ENCODE peak calls at places on chromosomes 7 and 10, in ten cellular contexts. One of them, this sample, is unnamed.

GRCh38 chr7:90688826-90689225 is 92.7 kb downstream of the CDK14 start:
- DNase-seq in body of pancreas: no peak
- DNase-seq in adrenal gland: no peak
- DNase-seq in right lobe of liver: no peak
- DNase-seq in K562: no peak
- DNase-seq in heart left ventricle: no peak
- DNase-seq in uterus: no peak
- DNase-seq in ovary: no peak
- DNase-seq in A549: no peak
- DNase-seq in stomach: no peak
- DNase-seq in this sample: no peak

GRCh38 chr10:5584895-5585516 is 60.2 kb downstream of the CALML3 start:
- DNase-seq in body of pancreas: no peak
- DNase-seq in adrenal gland: no peak
- DNase-seq in right lobe of liver: no peak
- DNase-seq in K562: no peak
- DNase-seq in heart left ventricle: no peak
- DNase-seq in uterus: no peak
- DNase-seq in ovary: peak
- DNase-seq in A549: peak
- DNase-seq in stomach: no peak
- DNase-seq in this sample: no peak

GRCh38 chr10:126576336-126576735 is 94.2 kb downstream of the C10orf90 start:
- DNase-seq in body of pancreas: no peak
- DNase-seq in adrenal gland: no peak
- DNase-seq in right lobe of liver: no peak
- DNase-seq in K562: no peak
- DNase-seq in heart left ventricle: no peak
- DNase-seq in uterus: no peak
- DNase-seq in ovary: no peak
- DNase-seq in A549: no peak
- DNase-seq in stomach: no peak
- DNase-seq in this sample: no peak

GRCh38 chr7:157502701-157503111 is 165.9 kb downstream of the DNAJB6 start:
- DNase-seq in body of pancreas: no peak
- DNase-seq in adrenal gland: peak
- DNase-seq in right lobe of liver: no peak
- DNase-seq in K562: no peak
- DNase-seq in heart left ventricle: no peak
- DNase-seq in uterus: peak
- DNase-seq in ovary: peak
- DNase-seq in A549: no peak
- DNase-seq in stomach: peak
- DNase-seq in this sample: no peak

GRCh38 chr10:48760983-48761382 is 76.3 kb downstream of the WDFY4 start:
- DNase-seq in body of pancreas: no peak
- DNase-seq in adrenal gland: no peak
- DNase-seq in right lobe of liver: no peak
- DNase-seq in K562: no peak
- DNase-seq in heart left ventricle: no peak
- DNase-seq in uterus: no peak
- DNase-seq in ovary: no peak
- DNase-seq in A549: no peak
- DNase-seq in stomach: no peak
- DNase-seq in this sample: no peak

GRCh38 chr7:64934478-64934877 is 31.4 kb downstream of the ZNF273 start:
- DNase-seq in body of pancreas: no peak
- DNase-seq in adrenal gland: no peak
- DNase-seq in right lobe of liver: no peak
- DNase-seq in K562: no peak
- DNase-seq in heart left ventricle: no peak
- DNase-seq in uterus: no peak
- DNase-seq in ovary: no peak
- DNase-seq in A549: no peak
- DNase-seq in stomach: no peak
- DNase-seq in this sample: peak

GRCh38 chr10:101478956-101479355 is 109.1 kb downstream of the POLL start:
- DNase-seq in body of pancreas: no peak
- DNase-seq in adrenal gland: no peak
- DNase-seq in right lobe of liver: no peak
- DNase-seq in K562: no peak
- DNase-seq in heart left ventricle: no peak
- DNase-seq in uterus: no peak
- DNase-seq in ovary: no peak
- DNase-seq in A549: no peak
- DNase-seq in stomach: no peak
- DNase-seq in this sample: no peak

GRCh38 chr7:135321556-135321955 is 87.9 kb downstream of the STRA8 start:
- DNase-seq in body of pancreas: no peak
- DNase-seq in adrenal gland: peak
- DNase-seq in right lobe of liver: no peak
- DNase-seq in K562: no peak
- DNase-seq in heart left ventricle: no peak
- DNase-seq in uterus: peak
- DNase-seq in ovary: no peak
- DNase-seq in A549: no peak
- DNase-seq in stomach: no peak
- DNase-seq in this sample: no peak

GRCh38 chr7:76260171-76260703 is 42.2 kb upstream of the HSPB1 start:
- DNase-seq in body of pancreas: peak
- DNase-seq in adrenal gland: no peak
- DNase-seq in right lobe of liver: no peak
- DNase-seq in K562: peak
- DNase-seq in heart left ventricle: no peak
- DNase-seq in uterus: no peak
- DNase-seq in ovary: peak
- DNase-seq in A549: peak
- DNase-seq in stomach: no peak
- DNase-seq in this sample: peak

GRCh38 chr7:881441-882234 is 5.3 kb downstream of the GET4 start:
- DNase-seq in body of pancreas: no peak
- DNase-seq in adrenal gland: no peak
- DNase-seq in right lobe of liver: no peak
- DNase-seq in K562: no peak
- DNase-seq in heart left ventricle: peak
- DNase-seq in uterus: no peak
- DNase-seq in ovary: no peak
- DNase-seq in A549: no peak
- DNase-seq in stomach: no peak
- DNase-seq in this sample: no peak

GRCh38 chr7:2926120-2926897 is 82.2 kb upstream of the GNA12 start:
- DNase-seq in body of pancreas: peak
- DNase-seq in adrenal gland: no peak
- DNase-seq in right lobe of liver: peak
- DNase-seq in K562: no peak
- DNase-seq in heart left ventricle: no peak
- DNase-seq in uterus: no peak
- DNase-seq in ovary: no peak
- DNase-seq in A549: no peak
- DNase-seq in stomach: no peak
- DNase-seq in this sample: no peak

DNA sequence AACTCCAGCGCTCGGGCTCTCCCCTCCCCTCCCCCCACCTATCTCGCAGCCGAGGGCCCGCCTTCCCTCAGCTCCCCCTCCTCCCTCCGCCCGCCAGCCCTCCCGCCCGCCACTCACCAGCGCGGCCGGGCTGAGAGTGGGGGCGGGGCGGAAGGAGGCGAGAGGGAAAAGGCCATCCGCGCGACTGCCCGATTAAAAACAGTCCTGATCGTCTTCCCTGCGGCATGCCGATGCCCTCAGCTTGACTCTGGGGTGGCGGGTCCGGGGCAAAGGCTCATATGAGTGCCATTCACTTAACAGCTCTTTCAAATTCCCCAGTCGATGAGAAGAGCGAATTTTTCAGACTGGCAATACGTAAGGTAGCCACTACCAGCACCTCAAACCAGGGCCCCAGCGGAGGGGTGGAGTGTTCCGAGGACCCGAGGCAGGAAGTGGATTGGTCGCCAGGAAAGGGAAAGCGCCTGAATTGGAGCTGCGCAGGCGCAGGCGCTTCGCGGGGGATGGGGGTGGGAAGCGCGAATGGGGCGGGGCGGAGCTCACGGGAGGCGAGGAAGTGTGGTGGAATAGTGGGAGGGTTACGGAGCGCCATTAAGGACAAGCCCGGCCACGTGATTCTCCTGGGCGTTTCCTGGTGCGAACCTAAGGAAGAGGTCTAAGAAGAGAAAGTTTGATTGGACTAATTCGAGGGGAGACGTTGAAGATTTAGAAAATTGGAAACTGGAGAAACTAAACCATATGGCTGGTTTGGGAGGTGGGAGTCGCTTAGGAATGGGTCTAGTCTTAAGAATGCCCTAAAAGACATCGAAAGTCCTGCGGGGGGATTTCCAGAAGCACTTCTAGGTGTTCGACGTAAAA is at the start of gene UPF2:
- DNase-seq in body of pancreas: peak
- DNase-seq in adrenal gland: peak
- DNase-seq in right lobe of liver: peak
- DNase-seq in K562: peak
- DNase-seq in heart left ventricle: peak
- DNase-seq in uterus: peak
- DNase-seq in ovary: peak
- DNase-seq in A549: peak
- DNase-seq in stomach: peak
- DNase-seq in this sample: peak
- TF ChIP-seq POLR2A in body of pancreas: peak
- TF ChIP-seq POLR2A in adrenal gland: peak
- TF ChIP-seq POLR2A in right lobe of liver: no peak
- TF ChIP-seq POLR2A in K562: peak
- TF ChIP-seq POLR2A in heart left ventricle: no peak
- TF ChIP-seq POLR2A in uterus: no peak
- TF ChIP-seq POLR2A in ovary: no peak
- TF ChIP-seq POLR2A in A549: peak
- TF ChIP-seq POLR2A in stomach: no peak
- TF ChIP-seq POLR2A in this sample: peak

GRCh38 chr7:152463714-152464311 is 28.0 kb upstream of the KMT2C start:
- DNase-seq in body of pancreas: peak
- DNase-seq in adrenal gland: peak
- DNase-seq in right lobe of liver: peak
- DNase-seq in K562: peak
- DNase-seq in heart left ventricle: peak
- DNase-seq in uterus: peak
- DNase-seq in ovary: peak
- DNase-seq in A549: peak
- DNase-seq in stomach: peak
- DNase-seq in this sample: peak
- TF ChIP-seq POLR2A in body of pancreas: no peak
- TF ChIP-seq POLR2A in adrenal gland: peak
- TF ChIP-seq POLR2A in right lobe of liver: peak
- TF ChIP-seq POLR2A in K562: no peak
- TF ChIP-seq POLR2A in heart left ventricle: peak
- TF ChIP-seq POLR2A in uterus: peak
- TF ChIP-seq POLR2A in ovary: peak
- TF ChIP-seq POLR2A in A549: peak
- TF ChIP-seq POLR2A in stomach: no peak
- TF ChIP-seq POLR2A in this sample: peak

GRCh38 chr7:34135924-34136323 is 230.6 kb downstream of the BMPER start:
- DNase-seq in body of pancreas: no peak
- DNase-seq in adrenal gland: no peak
- DNase-seq in right lobe of liver: no peak
- DNase-seq in K562: no peak
- DNase-seq in heart left ventricle: no peak
- DNase-seq in uterus: no peak
- DNase-seq in ovary: no peak
- DNase-seq in A549: no peak
- DNase-seq in stomach: no peak
- DNase-seq in this sample: no peak

GRCh38 chr7:34131371-34131770 is 226.0 kb downstream of the BMPER start:
- DNase-seq in body of pancreas: no peak
- DNase-seq in adrenal gland: no peak
- DNase-seq in right lobe of liver: no peak
- DNase-seq in K562: no peak
- DNase-seq in heart left ventricle: no peak
- DNase-seq in uterus: no peak
- DNase-seq in ovary: no peak
- DNase-seq in A549: no peak
- DNase-seq in stomach: no peak
- DNase-seq in this sample: no peak

GRCh38 chr7:34133356-34133982 is 228.1 kb downstream of the BMPER start:
- DNase-seq in body of pancreas: no peak
- DNase-seq in adrenal gland: no peak
- DNase-seq in right lobe of liver: no peak
- DNase-seq in K562: no peak
- DNase-seq in heart left ventricle: no peak
- DNase-seq in uterus: no peak
- DNase-seq in ovary: no peak
- DNase-seq in A549: peak
- DNase-seq in stomach: no peak
- DNase-seq in this sample: no peak

GRCh38 chr7:34136698-34137097 is 231.4 kb downstream of the BMPER start:
- DNase-seq in body of pancreas: no peak
- DNase-seq in adrenal gland: no peak
- DNase-seq in right lobe of liver: no peak
- DNase-seq in K562: no peak
- DNase-seq in heart left ventricle: no peak
- DNase-seq in uterus: no peak
- DNase-seq in ovary: no peak
- DNase-seq in A549: no peak
- DNase-seq in stomach: no peak
- DNase-seq in this sample: no peak

DNA sequence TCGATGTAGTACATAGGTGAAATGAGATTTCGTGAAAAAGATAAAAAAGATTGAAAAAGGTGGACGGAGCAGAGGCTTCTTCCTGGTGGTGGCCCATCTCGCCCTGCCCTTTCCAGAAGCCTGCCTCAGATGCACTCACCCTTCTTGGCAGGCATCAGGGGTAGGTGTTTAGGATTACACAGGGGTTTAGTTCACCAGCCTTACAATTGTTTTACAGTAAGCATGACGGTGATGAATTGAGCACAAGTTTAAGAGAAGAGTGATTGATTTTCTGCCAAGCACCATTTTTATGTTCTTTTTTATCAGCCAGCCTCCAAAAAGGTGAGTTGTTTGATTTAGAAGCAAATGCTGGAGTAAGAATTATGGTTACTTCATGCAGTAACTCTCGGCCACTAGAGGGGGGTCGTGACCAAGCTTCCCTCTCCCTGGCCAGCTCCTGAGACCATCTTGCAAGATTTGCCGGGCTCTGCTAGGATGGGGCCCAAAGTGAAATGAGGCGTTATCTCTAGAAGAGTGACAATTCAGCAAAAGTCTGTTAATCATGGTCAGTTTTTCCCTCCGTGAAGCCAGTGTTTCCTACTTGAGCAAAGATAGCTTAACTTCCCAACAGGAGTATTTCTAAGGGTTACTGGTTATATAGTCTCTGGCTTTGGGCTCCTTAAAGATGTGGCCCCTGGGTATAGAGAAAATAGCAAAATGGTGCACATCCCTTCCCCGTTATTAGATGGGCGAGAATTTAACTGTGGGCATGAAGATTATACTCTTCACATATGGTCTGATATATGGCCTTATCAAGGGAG is 228.8 kb downstream of the BMPER start:
- DNase-seq in body of pancreas: peak
- DNase-seq in adrenal gland: peak
- DNase-seq in right lobe of liver: no peak
- DNase-seq in K562: peak
- DNase-seq in heart left ventricle: peak
- DNase-seq in uterus: peak
- DNase-seq in ovary: peak
- DNase-seq in A549: peak
- DNase-seq in stomach: peak
- DNase-seq in this sample: peak
- TF ChIP-seq POLR2A in body of pancreas: no peak
- TF ChIP-seq POLR2A in adrenal gland: no peak
- TF ChIP-seq POLR2A in right lobe of liver: no peak
- TF ChIP-seq POLR2A in K562: no peak
- TF ChIP-seq POLR2A in heart left ventricle: no peak
- TF ChIP-seq POLR2A in uterus: no peak
- TF ChIP-seq POLR2A in ovary: no peak
- TF ChIP-seq POLR2A in A549: no peak
- TF ChIP-seq POLR2A in stomach: no peak
- TF ChIP-seq POLR2A in this sample: no peak

GRCh38 chr10:114937962-114938817 is at the start of gene TRUB1:
- DNase-seq in body of pancreas: peak
- DNase-seq in adrenal gland: peak
- DNase-seq in right lobe of liver: peak
- DNase-seq in K562: peak
- DNase-seq in heart left ventricle: peak
- DNase-seq in uterus: peak
- DNase-seq in ovary: peak
- DNase-seq in A549: peak
- DNase-seq in stomach: peak
- DNase-seq in this sample: peak
- TF ChIP-seq POLR2A in body of pancreas: peak
- TF ChIP-seq POLR2A in adrenal gland: peak
- TF ChIP-seq POLR2A in right lobe of liver: peak
- TF ChIP-seq POLR2A in K562: peak
- TF ChIP-seq POLR2A in heart left ventricle: peak
- TF ChIP-seq POLR2A in uterus: peak
- TF ChIP-seq POLR2A in ovary: peak
- TF ChIP-seq POLR2A in A549: peak
- TF ChIP-seq POLR2A in stomach: no peak
- TF ChIP-seq POLR2A in this sample: peak

This sample was measured in erythroblast.